ENCODE peak calls at places on chromosomes 12 and 14, in five cellular contexts. N is fibroblast of mammary gland; Q is fibroblast of lung; K is CD4-positive, alpha-beta T cell; Y is HEK293T. F is an unnamed sample.

GRCh38 chr14:98489115-98489514 is 782.9 kb downstream of the BCL11B start:
- DNase-seq in N (no peak), Q (no peak), K (no peak), Y (no peak), F (no peak)

GRCh38 chr12:68236421-68237059 is 10.9 kb upstream of the IL26 start:
- DNase-seq in N (peak), Q (no peak), K (peak), Y (no peak), F (peak)

GRCh38 chr14:65002586-65003210 is 16.0 kb downstream of the FNTB start:
- DNase-seq in N (peak), Q (peak), K (no peak), Y (no peak), F (no peak)

GRCh38 chr12:20183563-20183962 is 184.8 kb upstream of the PDE3A start:
- DNase-seq in N (peak), Q (peak), K (no peak), Y (no peak), F (no peak)

GRCh38 chr12:118107026-118107425 is 3.2 kb upstream of the VSIG10 start:
- DNase-seq in N (no peak), Q (no peak), K (no peak), Y (no peak), F (no peak)

GRCh38 chr12:20268121-20268732 is 100.1 kb upstream of the PDE3A start:
- DNase-seq in N (peak), Q (peak), K (no peak), Y (no peak), F (no peak)

GRCh38 chr12:115983226-115983798 is 294.2 kb downstream of the MED13L start:
- DNase-seq in N (peak), Q (no peak), K (no peak), Y (peak), F (no peak)

GRCh38 chr12:95182868-95183415 is 34.3 kb downstream of the FGD6 start:
- DNase-seq in N (peak), Q (no peak), K (no peak), Y (no peak), F (no peak)

GRCh38 chr12:77943466-77943865 is 112.8 kb downstream of the NAV3 start:
- DNase-seq in N (peak), Q (peak), K (no peak), Y (no peak), F (no peak)

GRCh38 chr14:26984318-26985177 is 386.7 kb upstream of the NOVA1 start:
- DNase-seq in N (peak), Q (peak), K (no peak), Y (peak), F (no peak)

GRCh38 chr12:123427036-123427769 is 9.3 kb downstream of the RILPL2 start:
- DNase-seq in N (no peak), Q (no peak), K (no peak), Y (no peak), F (peak)

GRCh38 chr14:102500190-102500661 is 9.3 kb downstream of the ANKRD9 start:
- DNase-seq in N (peak), Q (peak), K (no peak), Y (no peak), F (no peak)

GRCh38 chr12:67667276-67668073 is 18.9 kb downstream of the DYRK2 start:
- DNase-seq in N (peak), Q (no peak), K (no peak), Y (no peak), F (no peak)

GRCh38 chr14:36604757-36605505 is 22.5 kb upstream of the NKX2-8 start:
- DNase-seq in N (peak), Q (peak), K (no peak), Y (peak), F (peak)

GRCh38 chr14:23861666-23862065 is 91.9 kb upstream of the DHRS4 start:
- DNase-seq in N (no peak), Q (no peak), K (no peak), Y (no peak), F (no peak)

GRCh38 chr12:10358131-10358530 is 31.7 kb downstream of the KLRK1 start:
- DNase-seq in N (no peak), Q (no peak), K (no peak), Y (no peak), F (no peak)

GRCh38 chr12:70070494-70071007 is 172.7 kb upstream of the CNOT2 start:
- DNase-seq in N (peak), Q (no peak), K (no peak), Y (peak), F (no peak)

GRCh38 chr14:103501041-103501870 is 21.4 kb downstream of the CKB start:
- DNase-seq in N (no peak), Q (no peak), K (no peak), Y (no peak), F (no peak)